ENCODE peak calls at places on chromosomes 2 and 18, in seven cellular contexts. One of them, this sample, is unnamed.

GRCh38 chr2:9249036-9249800 is 42.6 kb downstream of the ASAP2 start:
- DNase-seq in T-cell: no peak
- DNase-seq in GOT3: no peak
- DNase-seq in nephron progenitor cell: no peak
- DNase-seq in osteoblast: peak
- DNase-seq in heart left ventricle: no peak
- DNase-seq in hepatic stellate cell: no peak
- DNase-seq in this sample: no peak

GRCh38 chr2:45833968-45834344 is 182.5 kb downstream of the PRKCE start:
- DNase-seq in T-cell: no peak
- DNase-seq in GOT3: no peak
- DNase-seq in nephron progenitor cell: no peak
- DNase-seq in osteoblast: no peak
- DNase-seq in heart left ventricle: no peak
- DNase-seq in hepatic stellate cell: no peak
- DNase-seq in this sample: no peak

GRCh38 chr18:23737578-23737977 is 48.3 kb downstream of the LAMA3 start:
- DNase-seq in T-cell: no peak
- DNase-seq in GOT3: no peak
- DNase-seq in nephron progenitor cell: no peak
- DNase-seq in osteoblast: no peak
- DNase-seq in heart left ventricle: no peak
- DNase-seq in hepatic stellate cell: no peak
- DNase-seq in this sample: no peak

GRCh38 chr2:216478151-216478550 is 20.5 kb upstream of the RPL37A start:
- DNase-seq in T-cell: no peak
- DNase-seq in GOT3: no peak
- DNase-seq in nephron progenitor cell: no peak
- DNase-seq in osteoblast: peak
- DNase-seq in heart left ventricle: no peak
- DNase-seq in hepatic stellate cell: peak
- DNase-seq in this sample: no peak

GRCh38 chr18:44508474-44508873 is 172.2 kb upstream of the SETBP1 start:
- DNase-seq in T-cell: no peak
- DNase-seq in GOT3: no peak
- DNase-seq in nephron progenitor cell: no peak
- DNase-seq in osteoblast: no peak
- DNase-seq in heart left ventricle: no peak
- DNase-seq in hepatic stellate cell: no peak
- DNase-seq in this sample: no peak

GRCh38 chr18:26702023-26702422 is 153.7 kb upstream of the KCTD1 start:
- DNase-seq in T-cell: no peak
- DNase-seq in GOT3: no peak
- DNase-seq in nephron progenitor cell: no peak
- DNase-seq in osteoblast: no peak
- DNase-seq in heart left ventricle: no peak
- DNase-seq in hepatic stellate cell: no peak
- DNase-seq in this sample: no peak

GRCh38 chr2:30584116-30584515 is 137.1 kb downstream of the LCLAT1 start:
- DNase-seq in T-cell: no peak
- DNase-seq in GOT3: no peak
- DNase-seq in nephron progenitor cell: no peak
- DNase-seq in osteoblast: peak
- DNase-seq in heart left ventricle: no peak
- DNase-seq in hepatic stellate cell: no peak
- DNase-seq in this sample: no peak

GRCh38 chr2:147273106-147273505 is 571.7 kb upstream of the ACVR2A start:
- DNase-seq in T-cell: no peak
- DNase-seq in GOT3: no peak
- DNase-seq in nephron progenitor cell: no peak
- DNase-seq in osteoblast: no peak
- DNase-seq in heart left ventricle: no peak
- DNase-seq in hepatic stellate cell: no peak
- DNase-seq in this sample: no peak

GRCh38 chr18:36419913-36420531 is 122.5 kb downstream of the FHOD3 start:
- DNase-seq in T-cell: no peak
- DNase-seq in GOT3: no peak
- DNase-seq in nephron progenitor cell: no peak
- DNase-seq in osteoblast: no peak
- DNase-seq in heart left ventricle: no peak
- DNase-seq in hepatic stellate cell: no peak
- DNase-seq in this sample: no peak

GRCh38 chr2:65655000-65655399 is 222.6 kb upstream of the SPRED2 start:
- DNase-seq in T-cell: no peak
- DNase-seq in GOT3: no peak
- DNase-seq in nephron progenitor cell: peak
- DNase-seq in osteoblast: no peak
- DNase-seq in heart left ventricle: no peak
- DNase-seq in hepatic stellate cell: no peak
- DNase-seq in this sample: no peak

GRCh38 chr18:5159080-5159479 is 38.0 kb downstream of the AKAIN1 start:
- DNase-seq in T-cell: peak
- DNase-seq in GOT3: no peak
- DNase-seq in nephron progenitor cell: no peak
- DNase-seq in osteoblast: no peak
- DNase-seq in heart left ventricle: no peak
- DNase-seq in hepatic stellate cell: no peak
- DNase-seq in this sample: no peak